ENCODE peak calls at places on chromosomes 1 and 21, in five cellular contexts. N is aorta, B is neural progenitor cell, M is heart right ventricle, Z is heart left ventricle. Y is an unnamed sample.

GRCh38 chr21:29305068-29305467 is 6.3 kb downstream of the BACH1 start:
- DNase-seq in Z (no peak), M (no peak), N (no peak), B (no peak), Y (no peak)

GRCh38 chr1:65104854-65105540 is 43.0 kb upstream of the AK4 start:
- DNase-seq in Z (no peak), N (no peak), B (no peak), M (no peak), Y (no peak)

GRCh38 chr1:84944767-84945486 is 51.9 kb upstream of the LPAR3 start:
- DNase-seq in N (peak; percentile 71), Z (peak; percentile 49), B (peak; percentile 89), M (peak; percentile 25), Y (peak; percentile 80)

GRCh38 chr1:153928776-153929432 is 6.1 kb upstream of the GATAD2B start:
- DNase-seq in Z (no peak), M (no peak), N (no peak), B (no peak), Y (no peak)

GRCh38 chr1:6860401-6860800 is 75.1 kb downstream of the CAMTA1 start:
- DNase-seq in B (no peak), Z (no peak), N (no peak), M (no peak), Y (no peak)

GRCh38 chr1:114108741-114109255 is 44.9 kb downstream of the SYT6 start:
- DNase-seq in Z (peak; percentile 43), B (no peak), M (no peak), N (no peak), Y (no peak)

GRCh38 chr1:172545349-172546004 is 12.5 kb downstream of the SUCO start:
- DNase-seq in M (no peak), N (no peak), B (no peak), Z (no peak), Y (no peak)

GRCh38 chr1:3402258-3403010 is 52.0 kb upstream of the ARHGEF16 start:
- DNase-seq in Z (no peak), N (no peak), M (no peak), B (no peak), Y (no peak)

GRCh38 chr1:109617291-109617801 is 2.1 kb downstream of the GNAT2 start:
- DNase-seq in Z (no peak), N (no peak), B (peak; percentile 45), M (no peak), Y (peak; percentile 77)

GRCh38 chr1:218880484-218881060 is 293.1 kb upstream of the LYPLAL1 start:
- DNase-seq in M (no peak), N (no peak), Z (no peak), B (no peak), Y (no peak)

GRCh38 chr1:62608905-62609304 is 11.6 kb downstream of the ANGPTL3 start:
- DNase-seq in M (no peak), N (no peak), B (no peak), Z (no peak), Y (no peak)

GRCh38 chr1:37561794-37562132 is 5.0 kb downstream of the DNALI1 start:
- DNase-seq in M (no peak), Z (no peak), B (peak; percentile 31), N (peak; percentile 48), Y (no peak)

GRCh38 chr1:10892138-10893065 is 96.0 kb upstream of the CASZ1 start:
- DNase-seq in M (no peak), B (no peak), Z (no peak), N (no peak), Y (no peak)

GRCh38 chr1:183416850-183417690 is 1.1 kb downstream of the NMNAT2 start:
- DNase-seq in B (peak; percentile 90), M (peak; percentile 73), N (peak; percentile 72), Z (peak; percentile 69), Y (no peak)

GRCh38 chr1:185284533-185285244 is 32.4 kb downstream of the IVNS1ABP start:
- DNase-seq in Z (no peak), M (no peak), B (no peak), N (no peak), Y (no peak)

GRCh38 chr1:77281491-77282186 is at the start of gene AK5:
- DNase-seq in Z (peak; percentile 31), B (peak; percentile 86), N (peak; percentile 44), M (peak; percentile 32), Y (no peak)

GRCh38 chr1:53370369-53370961 is 42.6 kb upstream of the LRP8 start:
- DNase-seq in M (no peak), B (no peak), Z (no peak), N (peak; percentile 21), Y (no peak)

GRCh38 chr1:93132638-93133037 is 47.6 kb downstream of the TMED5 start:
- DNase-seq in Z (no peak), M (no peak), B (no peak), N (no peak), Y (no peak)

GRCh38 chr1:44664730-44665370 is 9.4 kb downstream of the TMEM53 start:
- DNase-seq in N (no peak), B (no peak), Z (no peak), M (no peak), Y (no peak)

GRCh38 chr1:11394592-11395229 is 84.2 kb upstream of the DISP3 start:
- DNase-seq in B (no peak), M (no peak), N (no peak), Z (no peak), Y (no peak)

GRCh38 chr1:37692078-37692833 is at the start of gene CDCA8:
- DNase-seq in N (peak; percentile 99), Z (peak; percentile 98), B (peak; percentile 99), M (peak; percentile 98), Y (peak; percentile 93)

GRCh38 chr1:234551032-234551378 is 59.0 kb downstream of the IRF2BP2 start:
- DNase-seq in N (no peak), B (no peak), Z (no peak), M (no peak), Y (no peak)

DNA sequence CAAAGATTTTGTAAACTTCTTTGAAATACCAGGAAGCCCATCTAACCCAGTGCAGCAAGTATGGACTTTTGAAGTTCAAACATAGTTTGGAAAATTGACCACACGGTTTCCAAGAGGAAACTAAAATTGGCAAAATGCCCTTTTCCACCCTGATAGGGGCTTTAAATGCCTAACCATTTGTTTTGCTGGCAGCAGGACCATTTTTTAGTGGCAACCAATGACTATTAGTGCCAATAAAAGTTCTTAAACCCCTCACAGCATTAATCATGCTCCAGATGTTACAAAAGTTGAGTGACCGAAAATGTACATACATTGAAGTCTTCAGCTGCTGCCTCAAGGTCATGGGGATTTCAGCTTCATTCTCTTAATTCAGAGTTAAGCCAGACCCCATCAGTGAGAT is 46.4 kb upstream of the ENAH start:
- DNase-seq in M (no peak), B (no peak), Z (no peak), N (no peak), Y (no peak)
- H3K4me3 ChIP-seq in M (no peak overlapping the region), B (no peak overlapping the region), Z (no peak overlapping the region), N (no peak overlapping the region), Y (no peak overlapping the region)

GRCh38 chr1:61261585-61261984 is 179.2 kb downstream of the NFIA start:
- DNase-seq in B (no peak), N (no peak), Z (no peak), M (no peak), Y (no peak)

GRCh38 chr1:61263905-61264824 is 181.8 kb downstream of the NFIA start:
- DNase-seq in B (no peak), Z (no peak), M (no peak), N (no peak), Y (no peak)

GRCh38 chr1:61254629-61255323 is 172.4 kb downstream of the NFIA start:
- DNase-seq in N (peak; percentile 43), B (no peak), Z (peak; percentile 51), M (no peak), Y (no peak)

GRCh38 chr1:61255324-61255703 is 173.0 kb downstream of the NFIA start:
- DNase-seq in N (no peak), B (no peak), M (no peak), Z (no peak), Y (no peak)

GRCh38 chr1:61259379-61260148 is 177.2 kb downstream of the NFIA start:
- DNase-seq in B (no peak), N (no peak), Z (no peak), M (no peak), Y (no peak)
- H3K4me3 ChIP-seq in B (no peak overlapping the region), N (no peak overlapping the region), Z (no peak overlapping the region), M (no peak overlapping the region), Y (no peak overlapping the region)

GRCh38 chr1:205669341-205670142 is 10.8 kb downstream of the SLC45A3 start:
- DNase-seq in Z (no peak), B (peak; percentile 36), N (no peak), M (no peak), Y (no peak)

GRCh38 chr1:205672395-205672889 is 7.9 kb downstream of the SLC45A3 start:
- DNase-seq in B (peak; percentile 5), M (no peak), Z (no peak), N (no peak), Y (no peak)

GRCh38 chr1:205668951-205669340 is 11.4 kb downstream of the SLC45A3 start:
- DNase-seq in Z (no peak), N (no peak), B (peak; percentile 25), M (no peak), Y (no peak)

GRCh38 chr1:205670143-205670431 is 10.2 kb downstream of the SLC45A3 start:
- DNase-seq in M (no peak), B (peak; percentile 40), N (no peak), Z (no peak), Y (no peak)

GRCh38 chr1:205670611-205671430 is 9.5 kb downstream of the SLC45A3 start:
- DNase-seq in M (no peak), N (no peak), B (peak; percentile 95), Z (no peak), Y (no peak)
- H3K4me3 ChIP-seq in M (no peak overlapping the region), N (no peak overlapping the region), B (peak overlapping the region; percentile 43), Z (no peak overlapping the region), Y (no peak overlapping the region)

DNA sequence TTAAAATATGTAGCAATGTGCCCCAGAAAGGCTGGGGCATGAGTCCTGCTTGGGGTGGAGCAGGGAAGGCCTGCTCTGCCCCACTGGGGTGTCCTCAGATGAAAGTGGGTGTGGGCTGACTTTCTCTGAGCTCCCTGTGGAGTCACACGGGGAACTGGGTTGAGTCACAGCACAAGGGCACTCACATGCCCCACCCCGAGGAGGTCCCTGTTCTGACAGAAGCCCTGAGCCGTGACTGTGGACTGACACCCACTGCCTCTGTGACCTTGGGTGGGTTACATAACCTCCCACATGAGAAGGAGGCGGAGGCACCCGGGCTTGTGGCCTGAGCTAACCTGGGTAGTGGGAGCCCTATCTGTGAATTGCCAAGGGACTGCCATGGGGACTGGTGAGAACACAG is 52.5 kb upstream of the TINAGL1 start:
- DNase-seq in M (no peak), N (peak; percentile 80), B (no peak), Z (peak; percentile 41), Y (no peak)
- H3K4me3 ChIP-seq in M (no peak overlapping the region), N (no peak overlapping the region), B (no peak overlapping the region), Z (no peak overlapping the region), Y (no peak overlapping the region)

Y was measured in kidney epithelial cell.